ENCODE peak calls at places on chromosome 1, in five cellular contexts. Y is posterior cingulate gyrus; S is left ventricle myocardium inferior; H is stimulated activated effector memory CD8-positive, alpha-beta T cell treated with anti-CD3 and anti-CD28 coated beads, Interleukin-12 subunit alpha, Interleukin-12 subunit beta, amount 100 ng/mL, for 72 hours; P is 8988T. A is an unnamed sample.
A peak's percentile ranks its signal among the peaks of the same experiment; 100 is the strongest.

GRCh38 chr1:226608699-226609505 is 60.3 kb downstream of the STUM start:
- DNase-seq in Y (peak; percentile 79), S (peak; percentile 64), P (peak; percentile 87), H (peak; percentile 55), A (peak; percentile 76)

GRCh38 chr1:32753532-32754281 is 51.1 kb upstream of the SYNC start:
- DNase-seq in S (peak; percentile 64), H (peak; percentile 70), P (peak; percentile 88), Y (peak; percentile 71), A (peak; percentile 65)

GRCh38 chr1:36783475-36783874 is 250.8 kb downstream of the GRIK3 start:
- DNase-seq in H (no peak), P (no peak), S (no peak), Y (no peak), A (no peak)

GRCh38 chr1:82377201-82377884 is 576.6 kb downstream of the ADGRL2 start:
- DNase-seq in H (no peak), Y (no peak), S (no peak), P (no peak), A (no peak)

GRCh38 chr1:36464605-36465393 is 615 bp upstream of the MRPS15 start:
- DNase-seq in P (no peak), S (no peak), Y (no peak), H (no peak), A (no peak)

GRCh38 chr1:167344605-167345385 is 124.1 kb downstream of the POU2F1 start:
- DNase-seq in P (no peak), Y (no peak), S (no peak), H (no peak), A (no peak)

GRCh38 chr1:11925938-11926292 is 312 bp downstream of the KIAA2013 start:
- DNase-seq in H (peak; percentile 22), S (no peak), P (no peak), Y (peak; percentile 15), A (no peak)

GRCh38 chr1:64337476-64337875 is 132.5 kb upstream of the CACHD1 start:
- DNase-seq in P (no peak), Y (no peak), H (no peak), S (no peak), A (no peak)

GRCh38 chr1:88891318-88892145 is at the start of gene GTF2B:
- DNase-seq in P (no peak), H (peak; percentile 88), Y (peak; percentile 82), S (peak; percentile 92), A (peak; percentile 88)

GRCh38 chr1:179731643-179732042 is 11.4 kb upstream of the FAM163A start:
- DNase-seq in P (no peak), S (no peak), H (no peak), Y (no peak), A (no peak)

GRCh38 chr1:8090241-8090702 is 64.2 kb upstream of the ERRFI1 start:
- DNase-seq in P (no peak), H (no peak), Y (no peak), S (no peak), A (no peak)

GRCh38 chr1:955439-955838 is 3.6 kb downstream of the NOC2L start:
- DNase-seq in S (no peak), H (no peak), P (no peak), Y (no peak), A (no peak)

GRCh38 chr1:73953611-73954010 is 244.4 kb downstream of the LRRIQ3 start:
- DNase-seq in H (no peak), P (no peak), Y (no peak), S (no peak), A (no peak)

GRCh38 chr1:93541045-93541444 is 93.1 kb downstream of the FNBP1L start:
- DNase-seq in H (no peak), P (no peak), Y (no peak), S (no peak), A (no peak)

GRCh38 chr1:200739499-200740290 is 1.0 kb downstream of the CAMSAP2 start:
- DNase-seq in P (peak; percentile 49), H (no peak), Y (peak; percentile 82), S (no peak), A (peak; percentile 81)

GRCh38 chr1:110494522-110495406 is 24.2 kb downstream of the KCNA10 start:
- DNase-seq in S (no peak), Y (no peak), P (no peak), H (no peak), A (no peak)

GRCh38 chr1:156502749-156503671 is 2.4 kb upstream of the MEF2D start:
- DNase-seq in S (peak; percentile 84), H (no peak), Y (no peak), P (peak; percentile 70), A (no peak)

GRCh38 chr1:213231795-213232231 is 180.8 kb downstream of the RPS6KC1 start:
- DNase-seq in Y (no peak), P (no peak), S (no peak), H (no peak), A (no peak)

GRCh38 chr1:154760469-154760933 is 109.6 kb downstream of the KCNN3 start:
- DNase-seq in S (peak; percentile 60), P (peak; percentile 86), H (peak; percentile 88), Y (peak; percentile 37), A (no peak)

GRCh38 chr1:230262867-230263572 is 163.1 kb downstream of the PGBD5 start:
- DNase-seq in S (no peak), P (no peak), H (no peak), Y (no peak), A (no peak)